ENCODE peak calls at places on chromosomes 3 and 15, in eight cellular contexts. One of them, this sample, is unnamed.

GRCh38 chr3:14324224-14324944 is 78.0 kb upstream of the SLC6A6 start:
- DNase-seq in GM06990: no peak
- DNase-seq in HL-60: no peak
- DNase-seq in GM12864: no peak
- DNase-seq in AG04449: no peak
- DNase-seq in upper lobe of right lung: no peak
- DNase-seq in AG04450: no peak
- DNase-seq in epithelial cell of esophagus: peak
- DNase-seq in this sample: no peak

GRCh38 chr3:37170097-37170496 is 4.3 kb downstream of the LRRFIP2 start:
- DNase-seq in GM06990: no peak
- DNase-seq in HL-60: no peak
- DNase-seq in GM12864: no peak
- DNase-seq in AG04449: no peak
- DNase-seq in upper lobe of right lung: no peak
- DNase-seq in AG04450: no peak
- DNase-seq in epithelial cell of esophagus: no peak
- DNase-seq in this sample: no peak

GRCh38 chr3:172915911-172916514 is 165.5 kb downstream of the ECT2 start:
- DNase-seq in GM06990: no peak
- DNase-seq in HL-60: no peak
- DNase-seq in GM12864: no peak
- DNase-seq in AG04449: no peak
- DNase-seq in upper lobe of right lung: no peak
- DNase-seq in AG04450: no peak
- DNase-seq in epithelial cell of esophagus: no peak
- DNase-seq in this sample: no peak

GRCh38 chr3:178127221-178127620 is 409.0 kb upstream of the KCNMB2 start:
- DNase-seq in GM06990: no peak
- DNase-seq in HL-60: no peak
- DNase-seq in GM12864: no peak
- DNase-seq in AG04449: no peak
- DNase-seq in upper lobe of right lung: no peak
- DNase-seq in AG04450: no peak
- DNase-seq in epithelial cell of esophagus: no peak
- DNase-seq in this sample: no peak

GRCh38 chr15:64017082-64017588 is 29.1 kb downstream of the DAPK2 start:
- DNase-seq in GM06990: no peak
- DNase-seq in HL-60: no peak
- DNase-seq in GM12864: no peak
- DNase-seq in AG04449: no peak
- DNase-seq in upper lobe of right lung: no peak
- DNase-seq in AG04450: no peak
- DNase-seq in epithelial cell of esophagus: peak
- DNase-seq in this sample: no peak

GRCh38 chr3:53045107-53045783 is 628 bp downstream of the SFMBT1 start:
- DNase-seq in GM06990: peak
- DNase-seq in HL-60: peak
- DNase-seq in GM12864: no peak
- DNase-seq in AG04449: no peak
- DNase-seq in upper lobe of right lung: peak
- DNase-seq in AG04450: no peak
- DNase-seq in epithelial cell of esophagus: peak
- DNase-seq in this sample: no peak

GRCh38 chr3:18723426-18723825 is 298.3 kb upstream of the SATB1 start:
- DNase-seq in GM06990: no peak
- DNase-seq in HL-60: no peak
- DNase-seq in GM12864: no peak
- DNase-seq in AG04449: no peak
- DNase-seq in upper lobe of right lung: no peak
- DNase-seq in AG04450: no peak
- DNase-seq in epithelial cell of esophagus: no peak
- DNase-seq in this sample: no peak

GRCh38 chr15:41797194-41797593 is 22.9 kb downstream of the MAPKBP1 start:
- DNase-seq in GM06990: no peak
- DNase-seq in HL-60: no peak
- DNase-seq in GM12864: no peak
- DNase-seq in AG04449: no peak
- DNase-seq in upper lobe of right lung: no peak
- DNase-seq in AG04450: no peak
- DNase-seq in epithelial cell of esophagus: no peak
- DNase-seq in this sample: no peak

GRCh38 chr3:38725726-38726410 is 76.4 kb upstream of the SCN5A start:
- DNase-seq in GM06990: no peak
- DNase-seq in HL-60: no peak
- DNase-seq in GM12864: no peak
- DNase-seq in AG04449: no peak
- DNase-seq in upper lobe of right lung: no peak
- DNase-seq in AG04450: peak
- DNase-seq in epithelial cell of esophagus: no peak
- DNase-seq in this sample: peak

GRCh38 chr3:25150199-25150598 is 277.9 kb upstream of the RARB start:
- DNase-seq in GM06990: no peak
- DNase-seq in HL-60: no peak
- DNase-seq in GM12864: no peak
- DNase-seq in AG04449: no peak
- DNase-seq in upper lobe of right lung: no peak
- DNase-seq in AG04450: no peak
- DNase-seq in epithelial cell of esophagus: no peak
- DNase-seq in this sample: no peak

GRCh38 chr15:98914626-98915025 is 93.0 kb downstream of the PGPEP1L start:
- DNase-seq in GM06990: no peak
- DNase-seq in HL-60: no peak
- DNase-seq in GM12864: no peak
- DNase-seq in AG04449: peak
- DNase-seq in upper lobe of right lung: no peak
- DNase-seq in AG04450: peak
- DNase-seq in epithelial cell of esophagus: peak
- DNase-seq in this sample: peak

GRCh38 chr3:154244644-154245043 is 79.6 kb downstream of the DHX36 start:
- DNase-seq in GM06990: no peak
- DNase-seq in HL-60: no peak
- DNase-seq in GM12864: no peak
- DNase-seq in AG04449: no peak
- DNase-seq in upper lobe of right lung: no peak
- DNase-seq in AG04450: no peak
- DNase-seq in epithelial cell of esophagus: peak
- DNase-seq in this sample: no peak

GRCh38 chr3:72907131-72907697 is 19.4 kb downstream of the GXYLT2 start:
- DNase-seq in GM06990: no peak
- DNase-seq in HL-60: no peak
- DNase-seq in GM12864: no peak
- DNase-seq in AG04449: no peak
- DNase-seq in upper lobe of right lung: no peak
- DNase-seq in AG04450: no peak
- DNase-seq in epithelial cell of esophagus: peak
- DNase-seq in this sample: peak

GRCh38 chr3:134336587-134336986 is 37.7 kb downstream of the AMOTL2 start:
- DNase-seq in GM06990: no peak
- DNase-seq in HL-60: no peak
- DNase-seq in GM12864: no peak
- DNase-seq in AG04449: no peak
- DNase-seq in upper lobe of right lung: no peak
- DNase-seq in AG04450: no peak
- DNase-seq in epithelial cell of esophagus: peak
- DNase-seq in this sample: peak

GRCh38 chr3:134338516-134339261 is 35.6 kb downstream of the AMOTL2 start:
- DNase-seq in GM06990: no peak
- DNase-seq in HL-60: no peak
- DNase-seq in GM12864: no peak
- DNase-seq in AG04449: no peak
- DNase-seq in upper lobe of right lung: no peak
- DNase-seq in AG04450: no peak
- DNase-seq in epithelial cell of esophagus: no peak
- DNase-seq in this sample: no peak

GRCh38 chr3:134338201-134338512 is 36.1 kb downstream of the AMOTL2 start:
- DNase-seq in GM06990: no peak
- DNase-seq in HL-60: no peak
- DNase-seq in GM12864: no peak
- DNase-seq in AG04449: no peak
- DNase-seq in upper lobe of right lung: no peak
- DNase-seq in AG04450: no peak
- DNase-seq in epithelial cell of esophagus: no peak
- DNase-seq in this sample: no peak

GRCh38 chr3:134337071-134337482 is 37.2 kb downstream of the AMOTL2 start:
- DNase-seq in GM06990: no peak
- DNase-seq in HL-60: no peak
- DNase-seq in GM12864: no peak
- DNase-seq in AG04449: no peak
- DNase-seq in upper lobe of right lung: no peak
- DNase-seq in AG04450: no peak
- DNase-seq in epithelial cell of esophagus: no peak
- DNase-seq in this sample: no peak

DNA sequence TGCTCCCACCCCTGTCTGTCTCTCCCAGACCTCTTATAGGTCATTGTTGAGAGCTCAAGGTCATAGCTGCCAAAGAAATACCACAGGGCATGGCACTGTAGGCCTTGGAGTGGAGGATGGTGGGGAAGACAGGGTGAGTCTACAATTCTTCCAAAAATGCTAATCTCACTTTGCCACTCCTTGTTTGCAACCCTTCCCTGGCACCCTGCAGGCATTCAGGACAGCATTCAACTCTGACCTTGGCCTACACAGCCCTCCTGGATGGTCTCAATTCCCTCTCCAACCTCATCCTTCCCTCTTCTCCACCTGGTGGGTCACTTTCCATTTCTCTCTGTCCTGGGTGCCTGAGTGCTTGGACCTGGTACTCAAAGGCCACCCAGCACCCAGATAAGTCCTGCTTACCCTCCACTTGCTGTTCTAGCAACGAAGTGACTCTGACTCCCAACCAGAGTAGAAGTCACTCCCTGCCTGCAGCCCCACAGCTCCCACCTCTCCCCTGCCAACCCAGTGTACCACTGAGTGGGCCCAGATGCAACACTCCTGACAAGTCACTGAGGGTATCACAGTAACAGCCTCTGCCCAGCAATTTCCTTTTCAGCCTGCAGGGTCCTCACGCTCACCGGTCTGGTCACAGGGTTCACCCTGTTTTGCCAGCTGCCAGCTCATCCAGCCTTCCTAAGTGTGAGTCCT is 36.6 kb downstream of the AMOTL2 start:
- DNase-seq in GM06990: no peak
- DNase-seq in HL-60: no peak
- DNase-seq in GM12864: no peak
- DNase-seq in AG04449: no peak
- DNase-seq in upper lobe of right lung: no peak
- DNase-seq in AG04450: no peak
- DNase-seq in epithelial cell of esophagus: no peak
- DNase-seq in this sample: no peak
- TF ChIP-seq CTCF in GM06990: no peak
- TF ChIP-seq CTCF in HL-60: no peak
- TF ChIP-seq CTCF in GM12864: no peak
- TF ChIP-seq CTCF in AG04449: no peak
- TF ChIP-seq CTCF in upper lobe of right lung: no peak
- TF ChIP-seq CTCF in AG04450: no peak
- TF ChIP-seq CTCF in epithelial cell of esophagus: no peak
- TF ChIP-seq CTCF in this sample: no peak

DNA sequence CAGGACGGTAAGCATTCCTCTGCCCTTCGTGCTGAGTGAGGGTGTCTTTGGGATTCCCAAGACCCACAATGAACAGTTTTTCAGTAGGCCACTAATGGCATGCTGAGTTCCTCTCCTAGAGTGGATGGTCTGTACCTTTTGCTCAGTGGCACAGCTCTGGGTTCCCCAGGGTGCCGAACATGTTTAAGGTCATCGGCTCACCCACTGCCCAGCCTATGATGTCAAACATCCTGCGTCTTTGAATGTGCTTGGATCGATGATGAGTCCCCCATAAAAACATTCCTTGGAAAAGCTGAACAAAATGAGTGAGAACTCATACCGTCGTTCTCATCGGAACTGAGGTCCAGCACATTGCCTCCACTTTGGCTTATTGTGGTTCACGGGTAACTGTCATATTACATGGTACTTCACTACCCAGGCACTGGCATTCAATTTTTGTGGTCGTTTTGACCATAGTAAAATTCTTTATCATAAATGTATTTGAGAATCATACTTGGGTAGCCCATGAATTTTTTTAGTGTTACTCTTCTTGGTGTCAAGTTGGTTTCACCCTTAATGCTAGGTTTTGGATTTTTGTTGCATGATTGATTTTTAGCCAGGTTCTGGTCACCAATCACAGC is 118.2 kb downstream of the SNRPN start:
- DNase-seq in GM06990: no peak
- DNase-seq in HL-60: no peak
- DNase-seq in GM12864: no peak
- DNase-seq in AG04449: no peak
- DNase-seq in upper lobe of right lung: no peak
- DNase-seq in AG04450: no peak
- DNase-seq in epithelial cell of esophagus: no peak
- DNase-seq in this sample: no peak
- H3K4me3 ChIP-seq in GM06990: no peak
- H3K4me3 ChIP-seq in HL-60: no peak
- H3K4me3 ChIP-seq in GM12864: no peak
- H3K4me3 ChIP-seq in AG04449: no peak
- H3K4me3 ChIP-seq in upper lobe of right lung: no peak
- H3K4me3 ChIP-seq in AG04450: no peak
- H3K4me3 ChIP-seq in epithelial cell of esophagus: no peak
- H3K4me3 ChIP-seq in this sample: no peak

GRCh38 chr3:58193682-58194407 is 16.9 kb downstream of the DNASE1L3 start:
- DNase-seq in GM06990: no peak
- DNase-seq in HL-60: no peak
- DNase-seq in GM12864: no peak
- DNase-seq in AG04449: no peak
- DNase-seq in upper lobe of right lung: no peak
- DNase-seq in AG04450: no peak
- DNase-seq in epithelial cell of esophagus: no peak
- DNase-seq in this sample: no peak
- TF ChIP-seq CTCF in GM06990: no peak
- TF ChIP-seq CTCF in HL-60: no peak
- TF ChIP-seq CTCF in GM12864: no peak
- TF ChIP-seq CTCF in AG04449: no peak
- TF ChIP-seq CTCF in upper lobe of right lung: no peak
- TF ChIP-seq CTCF in AG04450: no peak
- TF ChIP-seq CTCF in epithelial cell of esophagus: no peak
- TF ChIP-seq CTCF in this sample: no peak

DNA sequence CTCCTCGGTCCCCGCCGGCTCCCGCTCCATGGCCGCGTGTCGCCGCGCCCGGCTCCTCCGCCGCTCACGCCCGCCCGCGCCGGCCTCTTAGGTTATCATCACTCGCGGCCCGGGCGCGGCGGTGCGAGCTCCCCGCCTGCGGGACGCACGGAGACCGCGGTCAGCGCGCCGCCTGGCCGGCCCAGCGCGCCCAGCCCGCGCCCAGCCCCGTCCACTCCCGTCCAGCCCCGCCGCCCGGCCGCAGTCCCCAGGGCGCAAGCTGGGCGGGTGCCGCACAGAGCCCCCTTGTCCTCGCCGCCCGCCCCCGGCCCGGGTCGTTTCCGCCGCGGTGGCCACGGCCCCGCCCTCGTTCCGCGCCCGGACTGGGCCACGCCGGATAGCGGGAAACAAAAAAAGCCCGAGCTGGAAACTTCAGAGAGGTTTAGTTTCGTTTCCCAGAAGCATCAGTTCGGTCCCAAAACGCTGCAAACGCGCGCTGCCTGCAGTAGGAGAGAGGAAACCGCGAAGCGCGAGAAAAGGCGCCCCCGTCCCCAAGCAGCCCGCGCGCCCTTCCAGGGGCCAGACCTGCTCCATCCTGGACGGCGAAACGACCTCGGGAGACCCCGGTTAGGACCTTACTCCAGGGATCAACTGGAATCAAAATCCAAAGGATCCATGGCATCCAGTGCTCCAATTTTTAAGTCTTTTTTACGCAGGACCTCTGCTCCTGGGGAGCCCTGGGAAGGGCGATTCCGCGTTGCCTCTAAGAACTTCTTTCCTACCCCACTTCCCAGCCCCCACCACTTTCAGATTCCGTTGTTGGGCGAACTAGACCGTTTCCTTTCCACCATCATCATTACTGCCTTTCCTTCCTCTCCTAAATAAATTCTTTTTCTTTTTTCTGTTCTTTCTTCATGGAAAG is at the start of gene ATP10A:
- DNase-seq in GM06990: no peak
- DNase-seq in HL-60: no peak
- DNase-seq in GM12864: no peak
- DNase-seq in AG04449: no peak
- DNase-seq in upper lobe of right lung: peak
- DNase-seq in AG04450: no peak
- DNase-seq in epithelial cell of esophagus: no peak
- DNase-seq in this sample: no peak
- H3K4me3 ChIP-seq in GM06990: peak
- H3K4me3 ChIP-seq in HL-60: peak
- H3K4me3 ChIP-seq in GM12864: peak
- H3K4me3 ChIP-seq in AG04449: peak
- H3K4me3 ChIP-seq in upper lobe of right lung: peak
- H3K4me3 ChIP-seq in AG04450: peak
- H3K4me3 ChIP-seq in epithelial cell of esophagus: peak
- H3K4me3 ChIP-seq in this sample: peak